ENCODE peak calls at places on chromosomes 3 and 15, in seven cellular contexts. L, U, N, G, J, E and H are unnamed samples.

GRCh38 chr3:45462522-45463262 is 74.3 kb downstream of the LARS2 start:
- DNase-seq in J (no peak), G (peak; percentile 6), L (no peak), E (no peak), N (no peak), U (no peak), H (no peak)

GRCh38 chr3:9253327-9253726 is 3.9 kb upstream of the SRGAP3 start:
- DNase-seq in J (no peak), E (no peak), U (no peak), L (no peak), N (no peak), G (no peak), H (no peak)

GRCh38 chr15:41904487-41905359 is 10.9 kb upstream of the SPTBN5 start:
- DNase-seq in L (peak; percentile 95), E (no peak), U (no peak), J (peak; percentile 56), G (peak; percentile 68), N (peak; percentile 67), H (no peak)

GRCh38 chr3:49460956-49461355 is 9.1 kb upstream of the DAG1 start:
- DNase-seq in J (no peak), U (no peak), L (no peak), N (no peak), E (no peak), G (no peak), H (no peak)

GRCh38 chr3:72591522-72592421 is 256.5 kb downstream of the SHQ1 start:
- DNase-seq in E (no peak), L (peak; percentile 59), G (no peak), N (no peak), U (peak; percentile 54), J (peak; percentile 56), H (no peak)

GRCh38 chr3:43175541-43175940 is 69.7 kb upstream of the POMGNT2 start:
- DNase-seq in N (no peak), E (no peak), G (no peak), U (no peak), J (no peak), L (no peak), H (no peak)

GRCh38 chr15:31024979-31025378 is 33.6 kb upstream of the MTMR10 start:
- DNase-seq in E (no peak), U (no peak), N (no peak), J (peak; percentile 81), G (no peak), L (no peak), H (no peak)

GRCh38 chr3:116246406-116246805 is 198.9 kb downstream of the LSAMP start:
- DNase-seq in L (no peak), J (no peak), E (no peak), U (no peak), G (no peak), N (no peak), H (no peak)

GRCh38 chr3:197258168-197258755 is 40.1 kb downstream of the DLG1 start:
- DNase-seq in E (no peak), L (no peak), N (no peak), J (no peak), G (no peak), U (no peak), H (no peak)

GRCh38 chr15:51907136-51907862 is 64.3 kb downstream of the LEO1 start:
- DNase-seq in J (peak; percentile 85), L (peak; percentile 39), G (no peak), N (peak; percentile 64), E (no peak), U (no peak), H (no peak)

GRCh38 chr3:40505599-40506462 is at the start of gene ZNF620:
- DNase-seq in E (peak; percentile 92), J (peak; percentile 94), L (peak; percentile 92), N (peak; percentile 86), G (peak; percentile 29), U (peak; percentile 18), H (peak; percentile 81)

GRCh38 chr3:124887177-124887995 is at the start of gene ITGB5:
- DNase-seq in L (peak; percentile 93), J (peak; percentile 88), N (peak; percentile 83), U (peak; percentile 54), G (no peak), E (peak; percentile 92), H (peak; percentile 91)

GRCh38 chr3:43032646-43033628 is 53.8 kb downstream of the GASK1A start:
- DNase-seq in U (no peak), J (peak; percentile 5), N (no peak), E (no peak), G (no peak), L (no peak), H (peak; percentile 72)

DNA sequence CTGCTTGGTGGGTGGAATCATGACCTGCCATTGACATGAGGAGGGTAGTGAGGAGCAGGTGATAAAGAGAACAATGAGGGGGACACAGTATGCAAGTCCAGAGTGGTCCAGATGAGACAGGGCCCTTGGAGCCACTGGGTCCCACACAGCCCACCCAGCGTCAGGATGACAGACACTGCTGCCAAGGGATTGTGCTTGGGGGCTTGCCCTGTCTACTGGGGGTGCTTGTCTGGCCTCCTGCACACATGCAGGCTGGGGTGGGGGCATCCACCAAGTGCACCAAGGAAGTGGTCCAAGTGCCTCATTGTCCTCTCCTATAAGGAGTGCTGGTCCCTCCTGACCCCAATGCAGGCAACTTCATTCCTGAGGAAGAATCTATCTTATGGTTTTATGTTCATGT is 39.2 kb upstream of the CTSH start:
- DNase-seq in G (no peak), E (no peak), L (no peak), N (no peak), J (no peak), U (no peak), H (no peak)
- H3K4me3 ChIP-seq in G (no peak overlapping the region), E (no peak overlapping the region), L (no peak overlapping the region), N (no peak overlapping the region), J (no peak overlapping the region), U (no peak overlapping the region), H (no peak overlapping the region)

DNA sequence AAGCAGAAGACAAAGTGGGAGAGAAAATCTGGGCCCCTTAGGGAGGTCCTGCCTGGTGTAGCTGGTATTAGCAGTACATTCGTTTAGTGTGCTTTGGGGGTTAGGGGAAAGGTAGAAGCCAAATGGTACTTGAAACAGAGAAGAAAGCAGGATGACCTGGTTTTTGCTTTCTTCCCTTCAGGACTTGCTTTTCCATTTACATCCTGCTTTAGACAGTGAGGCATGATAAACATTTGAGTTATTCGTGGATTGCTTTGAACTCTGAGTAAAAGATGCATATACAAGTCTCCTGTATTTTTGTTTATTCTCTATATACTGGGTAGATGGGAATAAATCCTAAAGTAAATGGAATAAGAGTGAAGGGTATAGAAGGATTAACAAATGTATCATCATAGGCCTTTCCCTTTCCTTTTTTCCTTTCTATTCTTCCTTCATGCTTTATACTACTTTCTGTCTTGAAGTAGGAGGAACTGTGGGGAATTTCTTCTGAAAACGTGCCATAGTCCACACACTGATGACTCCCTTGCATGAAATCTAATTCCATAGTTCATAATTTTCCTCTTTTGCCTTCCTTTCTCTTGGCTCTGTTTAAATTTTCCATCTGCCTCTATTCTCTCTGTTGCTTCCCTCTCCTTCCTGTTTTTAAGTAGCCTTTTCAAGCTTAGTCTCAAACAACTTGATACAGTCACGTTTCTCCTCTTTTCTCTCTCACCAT is 139.5 kb upstream of the RBMS3 start:
- DNase-seq in N (no peak), U (no peak), L (no peak), E (no peak), J (no peak), G (no peak), H (no peak)
- H3K4me3 ChIP-seq in N (no peak overlapping the region), U (no peak overlapping the region), L (no peak overlapping the region), E (no peak overlapping the region), J (no peak overlapping the region), G (no peak overlapping the region), H (no peak overlapping the region)

GRCh38 chr15:85756411-85757072 is 38.2 kb downstream of the KLHL25 start:
- DNase-seq in E (no peak), U (peak; percentile 9), G (no peak), N (no peak), J (peak; percentile 28), L (peak; percentile 31), H (peak; percentile 49)
- H3K4me3 ChIP-seq in E (no peak overlapping the region), U (no peak overlapping the region), G (no peak overlapping the region), N (no peak overlapping the region), J (no peak overlapping the region), L (no peak overlapping the region), H (no peak overlapping the region)

GRCh38 chr3:105865016-105865623 is 3.7 kb downstream of the CBLB start:
- DNase-seq in G (no peak), N (no peak), L (no peak), J (no peak), U (no peak), E (no peak), H (no peak)

GRCh38 chr3:105866656-105867653 is 1.9 kb downstream of the CBLB start:
- DNase-seq in J (no peak), U (peak; percentile 28), L (no peak), N (no peak), G (peak; percentile 32), E (no peak), H (no peak)

GRCh38 chr3:105867690-105868449 is 942 bp downstream of the CBLB start:
- DNase-seq in G (peak; percentile 38), U (no peak), L (no peak), J (no peak), N (no peak), E (no peak), H (no peak)

GRCh38 chr3:105863608-105864007 is 5.2 kb downstream of the CBLB start:
- DNase-seq in G (no peak), N (no peak), U (no peak), J (no peak), E (no peak), L (no peak), H (no peak)

GRCh38 chr3:105865867-105866350 is 2.9 kb downstream of the CBLB start:
- DNase-seq in J (no peak), G (no peak), E (no peak), U (no peak), N (no peak), L (no peak), H (no peak)
- H3K4me3 ChIP-seq in J (no peak overlapping the region), G (peak overlapping the region; percentile 88), E (peak overlapping the region; percentile 84), U (peak overlapping the region; percentile 94), N (peak overlapping the region; percentile 90), L (no peak overlapping the region), H (peak overlapping the region; percentile 72)